ENCODE peak calls at places on chromosome 11, in five cellular contexts. One of them, this sample, is unnamed.
A peak's percentile ranks its signal among the peaks of the same experiment; 100 is the strongest.

GRCh38 chr11:111944139-111944538 is 7.0 kb downstream of the DIXDC1 start:
- DNase-seq in HFFc6: peak; percentile 88
- DNase-seq in HFF-Myc: no peak
- DNase-seq in PC-9: peak; percentile 86
- DNase-seq in IMR-90: peak; percentile 87
- DNase-seq in this sample: no peak

GRCh38 chr11:72583616-72584292 is 90.5 kb downstream of the PDE2A start:
- DNase-seq in HFF-Myc: no peak
- DNase-seq in IMR-90: no peak
- DNase-seq in HFFc6: no peak
- DNase-seq in PC-9: no peak
- DNase-seq in this sample: no peak

GRCh38 chr11:75241906-75242644 is 1.5 kb downstream of the TPBGL start:
- DNase-seq in HFF-Myc: no peak
- DNase-seq in IMR-90: no peak
- DNase-seq in HFFc6: no peak
- DNase-seq in PC-9: no peak
- DNase-seq in this sample: no peak

GRCh38 chr11:133825666-133826065 is 19.6 kb downstream of the SPATA19 start:
- DNase-seq in HFFc6: no peak
- DNase-seq in IMR-90: no peak
- DNase-seq in HFF-Myc: no peak
- DNase-seq in PC-9: no peak
- DNase-seq in this sample: no peak

GRCh38 chr11:134126197-134126822 is 57.4 kb downstream of the JAM3 start:
- DNase-seq in HFF-Myc: peak; percentile 83
- DNase-seq in HFFc6: peak; percentile 97
- DNase-seq in IMR-90: peak; percentile 97
- DNase-seq in PC-9: no peak
- DNase-seq in this sample: no peak

GRCh38 chr11:95495722-95496121 is 264.7 kb upstream of the SESN3 start:
- DNase-seq in HFF-Myc: no peak
- DNase-seq in HFFc6: no peak
- DNase-seq in IMR-90: no peak
- DNase-seq in PC-9: no peak
- DNase-seq in this sample: no peak

GRCh38 chr11:287821-288327 is 1.1 kb upstream of the PGGHG start:
- DNase-seq in IMR-90: no peak
- DNase-seq in HFFc6: no peak
- DNase-seq in PC-9: no peak
- DNase-seq in HFF-Myc: no peak
- DNase-seq in this sample: peak; percentile 17

GRCh38 chr11:125148743-125149142 is 15.8 kb upstream of the PKNOX2 start:
- DNase-seq in IMR-90: no peak
- DNase-seq in PC-9: no peak
- DNase-seq in HFFc6: no peak
- DNase-seq in HFF-Myc: no peak
- DNase-seq in this sample: no peak

GRCh38 chr11:84722583-84723108 is 904.5 kb downstream of the DLG2 start:
- DNase-seq in IMR-90: no peak
- DNase-seq in HFF-Myc: no peak
- DNase-seq in PC-9: no peak
- DNase-seq in HFFc6: no peak
- DNase-seq in this sample: no peak

GRCh38 chr11:26330255-26330654 is 1.7 kb upstream of the ANO3 start:
- DNase-seq in PC-9: no peak
- DNase-seq in HFFc6: no peak
- DNase-seq in IMR-90: no peak
- DNase-seq in HFF-Myc: no peak
- DNase-seq in this sample: no peak

GRCh38 chr11:94849836-94850235 is 81.7 kb downstream of the AMOTL1 start:
- DNase-seq in IMR-90: peak; percentile 23
- DNase-seq in PC-9: no peak
- DNase-seq in HFF-Myc: no peak
- DNase-seq in HFFc6: no peak
- DNase-seq in this sample: no peak

GRCh38 chr11:65204646-65205601 is 23.2 kb downstream of the CAPN1 start:
- DNase-seq in HFF-Myc: no peak
- DNase-seq in IMR-90: peak; percentile 13
- DNase-seq in PC-9: no peak
- DNase-seq in HFFc6: no peak
- DNase-seq in this sample: peak; percentile 59

GRCh38 chr11:10930961-10931760 is 73.3 kb upstream of the ZBED5 start:
- DNase-seq in IMR-90: peak; percentile 76
- DNase-seq in HFFc6: peak; percentile 44
- DNase-seq in HFF-Myc: no peak
- DNase-seq in PC-9: peak; percentile 39
- DNase-seq in this sample: peak; percentile 42

GRCh38 chr11:71235719-71236118 is 16.7 kb downstream of the SHANK2 start:
- DNase-seq in HFF-Myc: no peak
- DNase-seq in HFFc6: no peak
- DNase-seq in IMR-90: no peak
- DNase-seq in PC-9: no peak
- DNase-seq in this sample: no peak

GRCh38 chr11:43518407-43519165 is 159.9 kb downstream of the TTC17 start:
- DNase-seq in IMR-90: peak; percentile 34
- DNase-seq in PC-9: no peak
- DNase-seq in HFF-Myc: no peak
- DNase-seq in HFFc6: peak; percentile 27
- DNase-seq in this sample: no peak

GRCh38 chr11:65861165-65861505 is 902 bp downstream of the MUS81 start:
- DNase-seq in HFFc6: no peak
- DNase-seq in PC-9: peak; percentile 34
- DNase-seq in HFF-Myc: no peak
- DNase-seq in IMR-90: no peak
- DNase-seq in this sample: no peak

GRCh38 chr11:29713831-29714320 is 303.0 kb downstream of the KCNA4 start:
- DNase-seq in HFF-Myc: no peak
- DNase-seq in IMR-90: no peak
- DNase-seq in PC-9: no peak
- DNase-seq in HFFc6: no peak
- DNase-seq in this sample: no peak

GRCh38 chr11:94576306-94576705 is 9.1 kb downstream of the PIWIL4 start:
- DNase-seq in HFFc6: no peak
- DNase-seq in PC-9: no peak
- DNase-seq in HFF-Myc: no peak
- DNase-seq in IMR-90: no peak
- DNase-seq in this sample: no peak

GRCh38 chr11:111408789-111409727 is 30.0 kb upstream of the POU2AF1 start:
- DNase-seq in HFFc6: no peak
- DNase-seq in IMR-90: peak; percentile 63
- DNase-seq in PC-9: no peak
- DNase-seq in HFF-Myc: peak; percentile 47
- DNase-seq in this sample: no peak

GRCh38 chr11:10503777-10504176 is 37.2 kb downstream of the RNF141 start:
- DNase-seq in HFF-Myc: no peak
- DNase-seq in IMR-90: no peak
- DNase-seq in HFFc6: no peak
- DNase-seq in PC-9: no peak
- DNase-seq in this sample: no peak

GRCh38 chr11:13917269-13917668 is 45.3 kb upstream of the SPON1 start:
- DNase-seq in HFFc6: no peak
- DNase-seq in PC-9: no peak
- DNase-seq in IMR-90: no peak
- DNase-seq in HFF-Myc: no peak
- DNase-seq in this sample: no peak

GRCh38 chr11:57680552-57680874 is 12.6 kb downstream of the ZDHHC5 start:
- DNase-seq in IMR-90: peak; percentile 22
- DNase-seq in HFFc6: peak; percentile 27
- DNase-seq in HFF-Myc: no peak
- DNase-seq in PC-9: peak; percentile 89
- DNase-seq in this sample: no peak

GRCh38 chr11:88604255-88604654 is 266.7 kb upstream of the CTSC start:
- DNase-seq in IMR-90: peak; percentile 69
- DNase-seq in PC-9: no peak
- DNase-seq in HFFc6: no peak
- DNase-seq in HFF-Myc: no peak
- DNase-seq in this sample: no peak

GRCh38 chr11:118430956-118431355 is 5.3 kb upstream of the KMT2A start:
- DNase-seq in HFF-Myc: no peak
- DNase-seq in HFFc6: no peak
- DNase-seq in PC-9: no peak
- DNase-seq in IMR-90: no peak
- DNase-seq in this sample: no peak

GRCh38 chr11:124917115-124917637 is 1.9 kb upstream of the HEPN1 start:
- DNase-seq in IMR-90: peak; percentile 89
- DNase-seq in HFF-Myc: no peak
- DNase-seq in PC-9: no peak
- DNase-seq in HFFc6: no peak
- DNase-seq in this sample: no peak

GRCh38 chr11:112448806-112449205 is 188.1 kb upstream of the PLET1 start:
- DNase-seq in IMR-90: no peak
- DNase-seq in HFF-Myc: no peak
- DNase-seq in PC-9: no peak
- DNase-seq in HFFc6: no peak
- DNase-seq in this sample: no peak

GRCh38 chr11:95338430-95338991 is 107.5 kb upstream of the SESN3 start:
- DNase-seq in IMR-90: peak; percentile 10
- DNase-seq in HFFc6: no peak
- DNase-seq in PC-9: no peak
- DNase-seq in HFF-Myc: peak; percentile 67
- DNase-seq in this sample: no peak

GRCh38 chr11:112828433-112828832 is 132.8 kb upstream of the NCAM1 start:
- DNase-seq in IMR-90: no peak
- DNase-seq in HFFc6: no peak
- DNase-seq in HFF-Myc: no peak
- DNase-seq in PC-9: no peak
- DNase-seq in this sample: no peak

GRCh38 chr11:86291466-86292262 is 10.4 kb upstream of the HIKESHI start:
- DNase-seq in HFF-Myc: peak; percentile 41
- DNase-seq in HFFc6: peak; percentile 62
- DNase-seq in PC-9: peak; percentile 60
- DNase-seq in IMR-90: peak; percentile 55
- DNase-seq in this sample: no peak

GRCh38 chr11:68340784-68341556 is 28.6 kb downstream of the LRP5 start:
- DNase-seq in PC-9: peak; percentile 78
- DNase-seq in IMR-90: no peak
- DNase-seq in HFF-Myc: no peak
- DNase-seq in HFFc6: no peak
- DNase-seq in this sample: no peak

GRCh38 chr11:60767388-60767811 is 10.7 kb downstream of the MS4A15 start:
- DNase-seq in HFFc6: no peak
- DNase-seq in HFF-Myc: no peak
- DNase-seq in IMR-90: no peak
- DNase-seq in PC-9: no peak
- DNase-seq in this sample: no peak
- TF ChIP-seq CTCF in HFFc6: peak; percentile 69
- TF ChIP-seq CTCF in HFF-Myc: peak; percentile 65
- TF ChIP-seq CTCF in IMR-90: peak; percentile 23
- TF ChIP-seq CTCF in PC-9: no peak
- TF ChIP-seq CTCF in this sample: no peak

GRCh38 chr11:122024278-122024677 is 91.7 kb downstream of the BLID start:
- DNase-seq in HFFc6: no peak
- DNase-seq in HFF-Myc: no peak
- DNase-seq in IMR-90: no peak
- DNase-seq in PC-9: no peak
- DNase-seq in this sample: no peak

GRCh38 chr11:122023614-122024250 is 92.3 kb downstream of the BLID start:
- DNase-seq in HFF-Myc: no peak
- DNase-seq in IMR-90: no peak
- DNase-seq in HFFc6: no peak
- DNase-seq in PC-9: no peak
- DNase-seq in this sample: no peak

GRCh38 chr11:122019908-122020694 is 95.9 kb downstream of the BLID start:
- DNase-seq in HFFc6: no peak
- DNase-seq in PC-9: no peak
- DNase-seq in HFF-Myc: no peak
- DNase-seq in IMR-90: no peak
- DNase-seq in this sample: no peak

GRCh38 chr11:122022646-122023045 is 93.4 kb downstream of the BLID start:
- DNase-seq in PC-9: no peak
- DNase-seq in HFF-Myc: no peak
- DNase-seq in IMR-90: no peak
- DNase-seq in HFFc6: no peak
- DNase-seq in this sample: no peak

GRCh38 chr11:122020902-122021301 is 95.1 kb downstream of the BLID start:
- DNase-seq in HFF-Myc: no peak
- DNase-seq in IMR-90: peak; percentile 33
- DNase-seq in PC-9: no peak
- DNase-seq in HFFc6: no peak
- DNase-seq in this sample: no peak
- TF ChIP-seq CTCF in HFF-Myc: peak; percentile 57
- TF ChIP-seq CTCF in IMR-90: peak; percentile 57
- TF ChIP-seq CTCF in PC-9: peak; percentile 48
- TF ChIP-seq CTCF in HFFc6: peak; percentile 77
- TF ChIP-seq CTCF in this sample: no peak

GRCh38 chr11:8384199-8384821 is 120.6 kb upstream of the LMO1 start:
- DNase-seq in PC-9: no peak
- DNase-seq in HFFc6: no peak
- DNase-seq in IMR-90: no peak
- DNase-seq in HFF-Myc: no peak
- DNase-seq in this sample: no peak
- TF ChIP-seq CTCF in PC-9: peak; percentile 29
- TF ChIP-seq CTCF in HFFc6: no peak
- TF ChIP-seq CTCF in IMR-90: peak; percentile 12
- TF ChIP-seq CTCF in HFF-Myc: no peak
- TF ChIP-seq CTCF in this sample: no peak

GRCh38 chr11:12288934-12289666 is 88.3 kb upstream of the PARVA start:
- DNase-seq in PC-9: no peak
- DNase-seq in HFFc6: no peak
- DNase-seq in IMR-90: no peak
- DNase-seq in HFF-Myc: no peak
- DNase-seq in this sample: no peak
- TF ChIP-seq CTCF in PC-9: no peak
- TF ChIP-seq CTCF in HFFc6: peak; percentile 60
- TF ChIP-seq CTCF in IMR-90: no peak
- TF ChIP-seq CTCF in HFF-Myc: no peak
- TF ChIP-seq CTCF in this sample: no peak

GRCh38 chr11:131671764-131672163 is 301.3 kb downstream of the NTM start:
- DNase-seq in IMR-90: no peak
- DNase-seq in PC-9: no peak
- DNase-seq in HFFc6: no peak
- DNase-seq in HFF-Myc: no peak
- DNase-seq in this sample: no peak
- TF ChIP-seq CTCF in IMR-90: no peak
- TF ChIP-seq CTCF in PC-9: no peak
- TF ChIP-seq CTCF in HFFc6: peak; percentile 39
- TF ChIP-seq CTCF in HFF-Myc: no peak
- TF ChIP-seq CTCF in this sample: no peak

This sample was measured in activated B cell treated with CpG ODN at 0.5 μM for 24 hours.